ENCODE peak calls at places on chromosomes 7 and 10, in four cellular contexts. W, J, A and L are unnamed samples.

GRCh38 chr10:79262959-79263746 is 84.1 kb upstream of the PPIF start:
- DNase-seq in W (no peak), J (no peak), A (no peak), L (no peak)

GRCh38 chr10:3886666-3887251 is 101.8 kb upstream of the KLF6 start:
- DNase-seq in W (no peak), J (no peak), A (no peak), L (no peak)

GRCh38 chr7:28135296-28135695 is 45.3 kb downstream of the JAZF1 start:
- DNase-seq in W (no peak), J (no peak), A (no peak), L (no peak)

GRCh38 chr10:131722121-131722520 is 178.7 kb upstream of the PPP2R2D start:
- DNase-seq in W (no peak), J (no peak), A (no peak), L (no peak)

GRCh38 chr10:99845837-99846382 is 63.5 kb downstream of the ABCC2 start:
- DNase-seq in W (peak; percentile 86), J (peak; percentile 68), A (peak; percentile 66), L (peak; percentile 89)

GRCh38 chr7:130276796-130277762 is 10.4 kb downstream of the CPA2 start:
- DNase-seq in W (no peak), J (no peak), A (no peak), L (no peak)

GRCh38 chr10:91296471-91296870 is 76.0 kb downstream of the PCGF5 start:
- DNase-seq in W (peak; percentile 28), J (no peak), A (no peak), L (no peak)

GRCh38 chr7:149558149-149558861 is 60.7 kb upstream of the ZNF746 start:
- DNase-seq in W (no peak), J (no peak), A (no peak), L (peak; percentile 92)

GRCh38 chr10:61964059-61964709 is 62.7 kb downstream of the ARID5B start:
- DNase-seq in W (no peak), J (no peak), A (no peak), L (no peak)

GRCh38 chr10:2772791-2773644 is 294.3 kb upstream of the PFKP start:
- DNase-seq in W (no peak), J (no peak), A (no peak), L (no peak)